ENCODE peak calls at places on chromosomes 1 and 21, in six cellular contexts. S is tibial artery, H is glutamatergic neuron, I is AG04450, Q is ovary, T is heart left ventricle. E is an unnamed sample.

GRCh38 chr21:31347435-31348032 is 3.5 kb upstream of the TIAM1 start:
- DNase-seq in H (no peak), Q (no peak), S (no peak), T (no peak), I (no peak), E (no peak)

GRCh38 chr1:151157067-151157531 is 650 bp downstream of the TNFAIP8L2 start:
- DNase-seq in S (no peak), H (no peak), T (no peak), Q (no peak), I (no peak), E (peak)

GRCh38 chr1:89198081-89198480 is 661 bp downstream of the GBP4 start:
- DNase-seq in I (no peak), Q (no peak), T (no peak), H (no peak), S (no peak), E (no peak)

GRCh38 chr1:111603979-111604378 is 15.6 kb upstream of the RAP1A start:
- DNase-seq in S (no peak), T (no peak), Q (no peak), I (no peak), H (no peak), E (peak)

GRCh38 chr1:227946624-227947424 is 908 bp downstream of the WNT9A start:
- DNase-seq in Q (peak), S (peak), I (no peak), H (peak), T (peak), E (peak)

GRCh38 chr1:244291171-244291866 is 160.4 kb downstream of the ADSS2 start:
- DNase-seq in H (no peak), I (no peak), S (no peak), Q (no peak), T (no peak), E (no peak)

GRCh38 chr1:102879439-102879993 is 228.8 kb downstream of the COL11A1 start:
- DNase-seq in T (no peak), I (no peak), H (no peak), Q (no peak), S (no peak), E (no peak)

GRCh38 chr1:1732381-1732780 is 8.2 kb upstream of the CDK11A start:
- DNase-seq in Q (no peak), T (no peak), H (no peak), S (no peak), I (no peak), E (no peak)

GRCh38 chr1:59705849-59706599 is 108.7 kb upstream of the HOOK1 start:
- DNase-seq in Q (no peak), T (peak), S (no peak), H (no peak), I (peak), E (no peak)

GRCh38 chr1:50139339-50139738 is 30.6 kb downstream of the ELAVL4 start:
- DNase-seq in Q (no peak), S (no peak), H (no peak), T (no peak), I (no peak), E (no peak)

GRCh38 chr1:201861448-201861847 is 27.2 kb upstream of the SHISA4 start:
- DNase-seq in Q (no peak), T (no peak), S (no peak), H (no peak), I (no peak), E (no peak)

GRCh38 chr1:11850121-11850520 is 2.5 kb upstream of the NPPA start:
- DNase-seq in S (no peak), H (no peak), Q (no peak), T (no peak), I (no peak), E (no peak)

GRCh38 chr1:165635329-165635728 is 4.3 kb downstream of the MGST3 start:
- DNase-seq in H (no peak), S (no peak), Q (peak), I (no peak), T (no peak), E (no peak)

GRCh38 chr1:14441302-14441741 is 157.2 kb upstream of the KAZN start:
- DNase-seq in Q (no peak), T (no peak), H (no peak), S (no peak), I (peak), E (no peak)

GRCh38 chr1:168972887-168973286 is 133.6 kb upstream of the ATP1B1 start:
- DNase-seq in I (no peak), T (no peak), H (no peak), Q (peak), S (no peak), E (no peak)

GRCh38 chr1:14698206-14698605 is 99.7 kb downstream of the KAZN start:
- DNase-seq in S (no peak), Q (no peak), I (no peak), T (no peak), H (peak), E (no peak)

GRCh38 chr1:179706339-179706941 is 36.7 kb upstream of the FAM163A start:
- DNase-seq in S (no peak), I (peak), Q (peak), T (peak), H (peak), E (peak)

GRCh38 chr1:31524196-31524967 is 51.9 kb upstream of the TINAGL1 start:
- DNase-seq in T (no peak), H (no peak), S (peak), Q (no peak), I (no peak), E (no peak)

GRCh38 chr21:17343055-17343454 is 169.8 kb upstream of the CXADR start:
- DNase-seq in T (no peak), H (no peak), S (no peak), Q (no peak), I (no peak), E (no peak)

GRCh38 chr1:202405928-202406327 is 57.4 kb downstream of the PPP1R12B start:
- DNase-seq in Q (no peak), H (no peak), S (no peak), I (no peak), T (no peak), E (no peak)

GRCh38 chr1:187047298-187047697 is 218.5 kb downstream of the PLA2G4A start:
- DNase-seq in H (no peak), Q (no peak), S (no peak), T (no peak), I (no peak), E (no peak)

GRCh38 chr1:145879775-145880174 is 5.9 kb downstream of the ANKRD35 start:
- DNase-seq in T (no peak), Q (no peak), S (peak), I (no peak), H (no peak), E (no peak)

GRCh38 chr1:11682287-11682771 is 1.4 kb upstream of the MAD2L2 start:
- DNase-seq in S (no peak), H (no peak), I (no peak), Q (no peak), T (no peak), E (no peak)

GRCh38 chr1:183702087-183702812 is 49.1 kb upstream of the APOBEC4 start:
- DNase-seq in Q (no peak), H (no peak), S (no peak), T (no peak), I (no peak), E (no peak)

GRCh38 chr1:9883585-9884449 is 26.3 kb downstream of the CTNNBIP1 start:
- DNase-seq in T (no peak), S (no peak), Q (no peak), H (no peak), I (no peak), E (no peak)

GRCh38 chr1:90795396-90795795 is 78.3 kb upstream of the BARHL2 start:
- DNase-seq in T (no peak), Q (no peak), I (no peak), H (no peak), S (no peak), E (no peak)

GRCh38 chr1:184518958-184519357 is 132.1 kb downstream of the C1orf21 start:
- DNase-seq in S (no peak), T (no peak), Q (no peak), H (no peak), I (no peak), E (no peak)

GRCh38 chr1:11990303-11991032 is 10.2 kb downstream of the MFN2 start:
- DNase-seq in S (no peak), I (no peak), H (no peak), Q (no peak), T (peak), E (no peak)

GRCh38 chr1:27940297-27940696 is 5.5 kb downstream of the SMPDL3B start:
- DNase-seq in Q (no peak), S (no peak), H (peak), I (no peak), T (no peak), E (peak)

GRCh38 chr1:94095744-94096469 is 25.0 kb downstream of the ABCA4 start:
- DNase-seq in Q (peak), S (peak), T (peak), H (no peak), I (no peak), E (no peak)
- TF ChIP-seq CTCF in Q (no peak), S (no peak), T (no peak), H (no peak), I (no peak), E (no peak)

GRCh38 chr1:52662645-52663313 is 29.8 kb downstream of the SHISAL2A start:
- DNase-seq in S (no peak), T (no peak), H (peak), Q (no peak), I (no peak), E (no peak)
- TF ChIP-seq CTCF in S (no peak), T (no peak), H (no peak), Q (no peak), I (no peak), E (no peak)

DNA sequence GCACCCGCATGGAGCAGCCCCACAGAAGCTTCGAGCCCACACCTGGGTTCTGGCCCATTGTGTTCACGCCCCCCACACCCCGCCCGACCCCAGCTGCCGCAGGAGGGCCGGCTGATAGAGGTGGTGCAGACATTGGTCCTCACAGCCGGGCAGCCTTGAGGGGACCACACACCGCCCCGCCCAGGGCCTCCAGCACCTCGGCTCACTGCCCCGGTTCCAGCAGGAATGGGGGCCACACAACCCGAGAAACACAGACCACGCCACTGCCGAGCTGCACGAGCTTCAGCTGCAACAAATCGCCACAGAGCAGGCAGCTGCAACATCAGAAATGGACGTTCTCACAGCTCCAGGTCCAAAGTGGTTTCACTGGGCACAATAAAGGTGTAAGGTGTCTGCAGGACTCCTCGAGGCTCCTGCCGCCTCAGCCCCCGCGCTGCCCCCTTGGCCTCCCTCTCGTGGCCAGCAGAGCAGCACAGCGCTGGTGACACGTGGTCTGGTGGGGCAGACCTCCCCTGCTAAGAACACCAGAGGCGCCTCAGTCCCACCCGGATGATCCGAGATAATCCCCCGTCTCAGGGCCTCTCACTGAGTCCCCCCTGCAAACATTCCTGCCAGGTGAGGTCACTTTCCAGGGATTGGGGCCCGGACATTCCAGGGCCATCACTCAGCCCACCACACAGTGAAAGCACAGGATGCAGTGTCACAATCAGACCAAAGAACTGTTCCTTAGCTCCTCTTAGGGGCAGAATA is 62.3 kb upstream of the ADARB1 start:
- DNase-seq in I (peak), Q (peak), S (peak), H (peak), T (no peak), E (no peak)
- TF ChIP-seq CTCF in I (peak), Q (no peak), S (no peak), H (no peak), T (peak), E (no peak)

GRCh38 chr1:167797005-167797404 is 75.2 kb downstream of the MPZL1 start:
- DNase-seq in I (peak), Q (peak), T (peak), S (peak), H (no peak), E (peak)
- TF ChIP-seq CTCF in I (no peak), Q (no peak), T (no peak), S (no peak), H (no peak), E (no peak)

GRCh38 chr21:34075760-34076159 is 2.4 kb downstream of the MRPS6 start:
- DNase-seq in Q (no peak), H (no peak), T (no peak), S (no peak), I (no peak), E (no peak)

GRCh38 chr21:34076835-34077234 is 3.5 kb downstream of the MRPS6 start:
- DNase-seq in H (no peak), S (no peak), I (no peak), T (no peak), Q (no peak), E (no peak)

GRCh38 chr21:34080693-34081092 is 7.3 kb downstream of the MRPS6 start:
- DNase-seq in T (no peak), I (no peak), Q (no peak), S (no peak), H (no peak), E (no peak)

GRCh38 chr21:34078915-34079314 is 5.5 kb downstream of the MRPS6 start:
- DNase-seq in I (no peak), Q (no peak), T (no peak), S (no peak), H (no peak), E (peak)

DNA sequence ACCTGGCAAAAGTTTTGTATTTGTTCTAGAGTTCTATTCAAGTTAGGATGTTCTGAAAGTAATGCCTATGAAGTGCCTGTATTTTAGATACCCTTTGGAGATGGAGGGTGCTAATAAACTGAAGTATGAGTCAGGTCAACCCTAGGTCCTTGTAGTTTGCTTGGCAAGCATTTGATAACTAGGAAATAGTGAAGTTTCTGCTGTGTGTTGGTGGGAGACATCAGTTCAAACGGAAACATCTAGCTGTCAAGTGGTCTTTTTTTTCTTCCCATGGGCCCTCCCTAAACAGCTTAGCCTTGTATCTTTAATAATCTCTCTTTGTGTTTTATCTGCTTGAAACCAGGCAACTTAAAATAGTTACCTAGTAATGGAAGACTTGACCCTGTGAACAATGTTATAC is 4.5 kb downstream of the MRPS6 start:
- DNase-seq in T (no peak), I (no peak), S (no peak), H (no peak), Q (no peak), E (no peak)
- TF ChIP-seq CTCF in T (no peak), I (no peak), S (no peak), H (no peak), Q (no peak), E (no peak)